ENCODE peak calls at places on chromosomes 16 and 17, in eight cellular contexts. M, E, H, L, F, J, U and Y are unnamed samples. For H3K4me1 and H3K27me3, the result is how much of the 10 kb centered on the place peaks cover.

GRCh38 chr17:42065201-42065600 is 14.8 kb upstream of the C17orf113 start:
- DNase-seq in H (no peak), L (no peak), M (no peak), U (no peak), E (no peak), F (no peak), J (no peak), Y (no peak)

GRCh38 chr16:67447508-67448076 is 16.7 kb downstream of the HSD11B2 start:
- DNase-seq in F (no peak), J (peak), E (no peak), H (no peak), U (peak), M (no peak), L (peak), Y (peak)

GRCh38 chr17:77783991-77784820 is 174.3 kb upstream of the TNRC6C start:
- DNase-seq in M (no peak), J (no peak), H (no peak), E (no peak), F (no peak), L (no peak), U (no peak), Y (no peak)

GRCh38 chr17:74442670-74443515 is 11.0 kb downstream of the GPRC5C start:
- DNase-seq in H (peak), J (peak), U (peak), L (peak), E (peak), M (peak), F (peak), Y (peak)

GRCh38 chr16:16086653-16087446 is 136.4 kb downstream of the ABCC6 start:
- DNase-seq in H (no peak), U (no peak), L (no peak), F (peak), J (peak), M (no peak), E (no peak), Y (no peak)

GRCh38 chr16:20348365-20349185 is 3.9 kb downstream of the UMOD start:
- DNase-seq in M (no peak), H (no peak), U (peak), L (no peak), J (no peak), F (peak), E (no peak), Y (no peak)

GRCh38 chr16:11742536-11743307 is at the start of gene TXNDC11:
- DNase-seq in E (peak), F (peak), L (peak), H (peak), M (peak), U (peak), J (peak), Y (peak)

GRCh38 chr16:75758215-75758614 is 31.9 kb upstream of the CPHXL start:
- DNase-seq in M (no peak), E (no peak), U (no peak), F (no peak), H (no peak), J (no peak), L (no peak), Y (no peak)

GRCh38 chr17:63189082-63189481 is 223.0 kb downstream of the TANC2 start:
- DNase-seq in H (no peak), E (no peak), J (no peak), L (no peak), U (no peak), F (no peak), M (no peak), Y (no peak)

GRCh38 chr17:2120550-2121335 is 65.8 kb downstream of the HIC1 start:
- DNase-seq in H (no peak), L (no peak), E (no peak), M (no peak), U (no peak), F (no peak), J (no peak), Y (no peak)

GRCh38 chr17:81251091-81251942 is 12.2 kb downstream of the NDUFAF8 start:
- DNase-seq in H (no peak), F (no peak), E (peak), L (peak), M (no peak), U (peak), J (no peak), Y (no peak)

GRCh38 chr17:34579979-34580684 is 750 bp downstream of the TMEM132E start:
- DNase-seq in M (no peak), F (peak), L (peak), U (peak), J (no peak), H (no peak), E (peak), Y (peak)

GRCh38 chr17:6996256-6997111 is 635 bp downstream of the ALOX12 start:
- DNase-seq in J (no peak), F (no peak), H (no peak), L (no peak), M (no peak), U (no peak), E (no peak), Y (no peak)

GRCh38 chr16:24685539-24686432 is 43.7 kb upstream of the TNRC6A start:
- DNase-seq in F (peak), J (peak), M (peak), U (peak), L (peak), H (peak), E (peak), Y (no peak)

GRCh38 chr17:16909472-16909871 is 62.4 kb downstream of the TNFRSF13B start:
- DNase-seq in J (no peak), H (peak), L (no peak), E (no peak), F (peak), M (no peak), U (no peak), Y (no peak)

GRCh38 chr16:49901711-49902110 is 45.8 kb upstream of the ZNF423 start:
- DNase-seq in E (no peak), F (no peak), L (no peak), M (no peak), H (no peak), J (no peak), U (no peak), Y (no peak)

GRCh38 chr16:71645450-71645849 is 19.5 kb downstream of the MARVELD3 start:
- DNase-seq in E (peak), F (no peak), M (no peak), H (no peak), J (no peak), U (no peak), L (no peak), Y (no peak)

GRCh38 chr17:40678902-40679522 is 14.0 kb upstream of the KRT222 start:
- DNase-seq in J (no peak), F (no peak), L (no peak), H (no peak), E (no peak), M (no peak), U (no peak), Y (no peak)

GRCh38 chr17:13568746-13569739 is 32.7 kb downstream of the HS3ST3A1 start:
- DNase-seq in E (peak), F (no peak), L (no peak), M (no peak), U (no peak), J (no peak), H (no peak), Y (no peak)

GRCh38 chr17:2436516-2436915 is 35.7 kb upstream of the MNT start:
- DNase-seq in L (no peak), J (no peak), U (no peak), F (no peak), E (no peak), M (no peak), H (no peak), Y (no peak)

GRCh38 chr17:36907407-36907806 is 29.9 kb upstream of the LHX1 start:
- DNase-seq in F (no peak), J (no peak), M (no peak), L (no peak), E (no peak), H (no peak), U (no peak), Y (no peak)

GRCh38 chr16:85205747-85206471 is 93.6 kb upstream of the CIBAR2 start:
- DNase-seq in L (no peak), M (no peak), H (no peak), F (peak), U (peak), E (peak), J (no peak), Y (no peak)

GRCh38 chr16:4407543-4408322 is 8.7 kb downstream of the CORO7 start:
- DNase-seq in E (no peak), L (peak), U (peak), H (no peak), F (no peak), M (no peak), J (peak), Y (no peak)

GRCh38 chr16:85752511-85753420 is 1.9 kb upstream of the C16orf74 start:
- DNase-seq in F (peak), J (peak), U (peak), L (peak), E (peak), M (no peak), H (no peak), Y (no peak)

GRCh38 chr16:77618011-77618410 is 104.3 kb upstream of the NUDT7 start:
- DNase-seq in F (no peak), M (no peak), J (no peak), E (no peak), H (no peak), U (no peak), L (no peak), Y (no peak)

GRCh38 chr16:61581417-61582046 is 454.7 kb downstream of the CDH8 start:
- DNase-seq in F (no peak), U (peak), L (no peak), J (no peak), E (no peak), M (no peak), H (no peak), Y (no peak)

GRCh38 chr17:38617074-38617860 is 11.5 kb upstream of the SRCIN1 start:
- DNase-seq in H (no peak), L (no peak), F (no peak), M (no peak), E (no peak), J (peak), U (no peak), Y (no peak)

GRCh38 chr17:38717139-38717745 is 12.2 kb downstream of the MLLT6 start:
- DNase-seq in L (no peak), U (no peak), H (no peak), J (no peak), F (no peak), E (no peak), M (no peak), Y (no peak)

DNA sequence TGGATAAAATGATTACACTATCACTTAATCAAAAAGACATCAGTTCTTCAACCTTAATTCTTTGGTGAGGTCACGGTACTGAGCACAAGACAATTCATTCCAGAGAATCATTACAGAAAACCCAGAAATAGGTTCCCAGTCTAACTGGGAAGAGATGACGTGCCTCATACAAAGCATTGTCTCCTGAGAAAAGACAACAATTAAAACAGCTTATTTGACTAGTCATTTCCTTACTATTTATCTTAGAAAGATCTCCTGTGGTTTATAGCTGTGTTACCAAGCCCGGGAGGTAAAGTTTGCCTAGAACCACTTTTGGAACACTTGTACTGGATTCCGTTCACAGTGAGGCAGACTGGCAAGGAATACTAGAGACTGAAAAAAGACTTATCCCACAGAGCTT is 5.1 kb downstream of the PHF12 start:
- DNase-seq in H (no peak), M (no peak), F (no peak), L (no peak), U (no peak), E (no peak), J (no peak), Y (no peak)
- H3K4me1 ChIP-seq in H (half or more), M (under half), F (under half), L (half or more), U (under half), E (under half), J (half or more), Y (under half)

GRCh38 chr16:17605784-17606183 is 135.0 kb upstream of the XYLT1 start:
- DNase-seq in U (no peak), F (no peak), M (no peak), H (no peak), E (no peak), J (no peak), L (no peak), Y (no peak)
- H3K27ac ChIP-seq in U (no peak), F (no peak), M (no peak), H (no peak), E (no peak), J (no peak), L (no peak), Y (no peak)

GRCh38 chr16:824601-825000 is 24.1 kb upstream of the GNG13 start:
- DNase-seq in L (no peak), F (no peak), H (no peak), M (no peak), U (no peak), E (no peak), J (no peak), Y (no peak)
- H3K27me3 ChIP-seq in L (half or more), F (under half), H (half or more), M (under half), U (under half), E (under half), J (under half), Y (under half)

GRCh38 chr16:73064227-73064995 is 16.5 kb upstream of the ZFHX3 start:
- DNase-seq in F (no peak), H (no peak), L (peak), J (peak), U (no peak), M (no peak), E (no peak), Y (no peak)
- H3K4me1 ChIP-seq in F (under half), H (half or more), L (half or more), J (under half), U (under half), M (under half), E (under half), Y (under half)